ENCODE peak calls at places on chromosomes 13 and 19, in eight cellular contexts. One of them, this sample, is unnamed.

GRCh38 chr13:75934889-75935288 is 298.8 kb downstream of the LMO7 start:
- DNase-seq in CD4-positive, alpha-beta T cell: no peak
- DNase-seq in pancreas: no peak
- DNase-seq in stimulated activated CD4-positive, alpha-beta T cell treated with anti-CD3 and anti-CD28 coated beads, Interleukin-1b, Interleukin-23, amount 100 ng/mL, for 24 hours: no peak
- DNase-seq in RWPE1: no peak
- DNase-seq in NCI-H2081: no peak
- DNase-seq in neural crest cell: no peak
- DNase-seq in NCI-H446 treated with DMSO at 0.1 percent for 48 hours: no peak
- DNase-seq in this sample: no peak

GRCh38 chr13:114090476-114090875 is 41.9 kb downstream of the RASA3 start:
- DNase-seq in neural crest cell: no peak
- DNase-seq in RWPE1: no peak
- DNase-seq in NCI-H2081: no peak
- DNase-seq in pancreas: no peak
- DNase-seq in NCI-H446 treated with DMSO at 0.1 percent for 48 hours: no peak
- DNase-seq in stimulated activated CD4-positive, alpha-beta T cell treated with anti-CD3 and anti-CD28 coated beads, Interleukin-1b, Interleukin-23, amount 100 ng/mL, for 24 hours: no peak
- DNase-seq in CD4-positive, alpha-beta T cell: no peak
- DNase-seq in this sample: peak

GRCh38 chr13:79571147-79571546 is 90.2 kb downstream of the NDFIP2 start:
- DNase-seq in NCI-H446 treated with DMSO at 0.1 percent for 48 hours: no peak
- DNase-seq in pancreas: no peak
- DNase-seq in RWPE1: no peak
- DNase-seq in stimulated activated CD4-positive, alpha-beta T cell treated with anti-CD3 and anti-CD28 coated beads, Interleukin-1b, Interleukin-23, amount 100 ng/mL, for 24 hours: no peak
- DNase-seq in CD4-positive, alpha-beta T cell: no peak
- DNase-seq in NCI-H2081: no peak
- DNase-seq in neural crest cell: no peak
- DNase-seq in this sample: no peak

GRCh38 chr13:36282818-36283432 is 14.7 kb downstream of the CCDC169 start:
- DNase-seq in stimulated activated CD4-positive, alpha-beta T cell treated with anti-CD3 and anti-CD28 coated beads, Interleukin-1b, Interleukin-23, amount 100 ng/mL, for 24 hours: no peak
- DNase-seq in CD4-positive, alpha-beta T cell: no peak
- DNase-seq in RWPE1: peak
- DNase-seq in pancreas: no peak
- DNase-seq in NCI-H446 treated with DMSO at 0.1 percent for 48 hours: peak
- DNase-seq in neural crest cell: no peak
- DNase-seq in NCI-H2081: peak
- DNase-seq in this sample: no peak

GRCh38 chr13:26025196-26025595 is 26.6 kb downstream of the SHISA2 start:
- DNase-seq in CD4-positive, alpha-beta T cell: no peak
- DNase-seq in stimulated activated CD4-positive, alpha-beta T cell treated with anti-CD3 and anti-CD28 coated beads, Interleukin-1b, Interleukin-23, amount 100 ng/mL, for 24 hours: no peak
- DNase-seq in NCI-H2081: no peak
- DNase-seq in NCI-H446 treated with DMSO at 0.1 percent for 48 hours: no peak
- DNase-seq in RWPE1: no peak
- DNase-seq in pancreas: no peak
- DNase-seq in neural crest cell: no peak
- DNase-seq in this sample: no peak

GRCh38 chr13:108270442-108270841 is 924 bp downstream of the TNFSF13B start:
- DNase-seq in CD4-positive, alpha-beta T cell: no peak
- DNase-seq in NCI-H446 treated with DMSO at 0.1 percent for 48 hours: no peak
- DNase-seq in RWPE1: no peak
- DNase-seq in pancreas: no peak
- DNase-seq in NCI-H2081: no peak
- DNase-seq in neural crest cell: no peak
- DNase-seq in stimulated activated CD4-positive, alpha-beta T cell treated with anti-CD3 and anti-CD28 coated beads, Interleukin-1b, Interleukin-23, amount 100 ng/mL, for 24 hours: no peak
- DNase-seq in this sample: peak

GRCh38 chr13:111414341-111414740 is 93.9 kb downstream of the TEX29 start:
- DNase-seq in RWPE1: no peak
- DNase-seq in pancreas: no peak
- DNase-seq in stimulated activated CD4-positive, alpha-beta T cell treated with anti-CD3 and anti-CD28 coated beads, Interleukin-1b, Interleukin-23, amount 100 ng/mL, for 24 hours: no peak
- DNase-seq in CD4-positive, alpha-beta T cell: no peak
- DNase-seq in NCI-H2081: no peak
- DNase-seq in NCI-H446 treated with DMSO at 0.1 percent for 48 hours: no peak
- DNase-seq in neural crest cell: no peak
- DNase-seq in this sample: no peak

GRCh38 chr19:46892252-46893179 is 31.7 kb downstream of the ARHGAP35 start:
- DNase-seq in NCI-H2081: no peak
- DNase-seq in stimulated activated CD4-positive, alpha-beta T cell treated with anti-CD3 and anti-CD28 coated beads, Interleukin-1b, Interleukin-23, amount 100 ng/mL, for 24 hours: no peak
- DNase-seq in pancreas: no peak
- DNase-seq in NCI-H446 treated with DMSO at 0.1 percent for 48 hours: no peak
- DNase-seq in RWPE1: no peak
- DNase-seq in neural crest cell: no peak
- DNase-seq in CD4-positive, alpha-beta T cell: no peak
- DNase-seq in this sample: no peak

GRCh38 chr13:45162821-45163220 is 38.0 kb downstream of the KCTD4 start:
- DNase-seq in pancreas: no peak
- DNase-seq in neural crest cell: no peak
- DNase-seq in NCI-H2081: no peak
- DNase-seq in CD4-positive, alpha-beta T cell: no peak
- DNase-seq in NCI-H446 treated with DMSO at 0.1 percent for 48 hours: no peak
- DNase-seq in RWPE1: peak
- DNase-seq in stimulated activated CD4-positive, alpha-beta T cell treated with anti-CD3 and anti-CD28 coated beads, Interleukin-1b, Interleukin-23, amount 100 ng/mL, for 24 hours: no peak
- DNase-seq in this sample: no peak

GRCh38 chr19:13195678-13196077 is 45.5 kb downstream of the IER2 start:
- DNase-seq in NCI-H2081: no peak
- DNase-seq in stimulated activated CD4-positive, alpha-beta T cell treated with anti-CD3 and anti-CD28 coated beads, Interleukin-1b, Interleukin-23, amount 100 ng/mL, for 24 hours: no peak
- DNase-seq in CD4-positive, alpha-beta T cell: peak
- DNase-seq in RWPE1: no peak
- DNase-seq in neural crest cell: peak
- DNase-seq in pancreas: peak
- DNase-seq in NCI-H446 treated with DMSO at 0.1 percent for 48 hours: no peak
- DNase-seq in this sample: peak

GRCh38 chr19:52946322-52947310 is 16.1 kb downstream of the ZNF816 start:
- DNase-seq in RWPE1: no peak
- DNase-seq in NCI-H446 treated with DMSO at 0.1 percent for 48 hours: no peak
- DNase-seq in stimulated activated CD4-positive, alpha-beta T cell treated with anti-CD3 and anti-CD28 coated beads, Interleukin-1b, Interleukin-23, amount 100 ng/mL, for 24 hours: no peak
- DNase-seq in pancreas: peak
- DNase-seq in neural crest cell: peak
- DNase-seq in NCI-H2081: no peak
- DNase-seq in CD4-positive, alpha-beta T cell: no peak
- DNase-seq in this sample: peak

GRCh38 chr13:39811696-39812095 is 156.2 kb downstream of the COG6 start:
- DNase-seq in neural crest cell: no peak
- DNase-seq in pancreas: no peak
- DNase-seq in RWPE1: no peak
- DNase-seq in stimulated activated CD4-positive, alpha-beta T cell treated with anti-CD3 and anti-CD28 coated beads, Interleukin-1b, Interleukin-23, amount 100 ng/mL, for 24 hours: no peak
- DNase-seq in CD4-positive, alpha-beta T cell: no peak
- DNase-seq in NCI-H446 treated with DMSO at 0.1 percent for 48 hours: no peak
- DNase-seq in NCI-H2081: no peak
- DNase-seq in this sample: no peak

GRCh38 chr13:20186771-20187170 is 6.0 kb downstream of the GJB2 start:
- DNase-seq in NCI-H446 treated with DMSO at 0.1 percent for 48 hours: no peak
- DNase-seq in neural crest cell: no peak
- DNase-seq in NCI-H2081: no peak
- DNase-seq in stimulated activated CD4-positive, alpha-beta T cell treated with anti-CD3 and anti-CD28 coated beads, Interleukin-1b, Interleukin-23, amount 100 ng/mL, for 24 hours: no peak
- DNase-seq in pancreas: no peak
- DNase-seq in RWPE1: no peak
- DNase-seq in CD4-positive, alpha-beta T cell: no peak
- DNase-seq in this sample: no peak

GRCh38 chr13:49388256-49388655 is 55.6 kb downstream of the CAB39L start:
- DNase-seq in NCI-H446 treated with DMSO at 0.1 percent for 48 hours: no peak
- DNase-seq in pancreas: no peak
- DNase-seq in stimulated activated CD4-positive, alpha-beta T cell treated with anti-CD3 and anti-CD28 coated beads, Interleukin-1b, Interleukin-23, amount 100 ng/mL, for 24 hours: no peak
- DNase-seq in CD4-positive, alpha-beta T cell: no peak
- DNase-seq in NCI-H2081: no peak
- DNase-seq in RWPE1: no peak
- DNase-seq in neural crest cell: no peak
- DNase-seq in this sample: no peak